ENCODE peak calls at places on chromosomes 3 and 15, in ten cellular contexts. E is amniotic epithelial cell; Z is non-pigmented ciliary epithelial cell; T is GM23248; R is BE2C; S is uterus; W is activated naive CD8-positive, alpha-beta T cell treated with anti-CD3 and anti-CD28 coated beads, Interleukin-2, amount 50 U/mL, for 24 hours; V is NCI-H2107; B is hypothalamus; Q is activated CD4-positive, alpha-beta T cell treated with anti-CD3 and anti-CD28 coated beads, Interleukin-2, amount 10 ng/mL, durations not matched to agents 7 days and 5 days. K is an unnamed sample.
A peak's percentile ranks its signal among the peaks of the same experiment; 100 is the strongest.

GRCh38 chr15:31801152-31801551 is 229.2 kb upstream of the CHRNA7 start:
- DNase-seq in T (peak; percentile 58), R (peak; percentile 30), E (no peak), B (no peak), W (no peak), Z (no peak), S (no peak), V (peak; percentile 0), Q (no peak), K (no peak)

GRCh38 chr3:169430687-169431404 is 232.7 kb downstream of the MECOM start:
- DNase-seq in E (peak; percentile 10), S (peak; percentile 29), Z (peak; percentile 22), Q (no peak), W (no peak), T (no peak), V (peak; percentile 59), B (no peak), R (no peak), K (no peak)

GRCh38 chr3:98875535-98875934 is 26.0 kb downstream of the DCBLD2 start:
- DNase-seq in E (peak; percentile 53), Z (no peak), T (no peak), S (no peak), V (no peak), Q (no peak), W (no peak), B (no peak), R (no peak), K (no peak)

GRCh38 chr15:70375586-70375985 is 277.9 kb upstream of the TLE3 start:
- DNase-seq in T (no peak), Z (no peak), S (no peak), E (no peak), W (no peak), V (no peak), B (no peak), R (no peak), Q (no peak), K (no peak)

GRCh38 chr3:111956449-111956848 is 22.4 kb upstream of the ABHD10 start:
- DNase-seq in Q (no peak), T (no peak), S (no peak), W (no peak), E (no peak), B (no peak), V (no peak), R (no peak), Z (no peak), K (no peak)

GRCh38 chr15:22944651-22945050 is 35.5 kb downstream of the CYFIP1 start:
- DNase-seq in V (peak; percentile 51), T (no peak), R (no peak), Q (no peak), E (no peak), W (no peak), B (no peak), Z (no peak), S (no peak), K (no peak)

GRCh38 chr15:41251411-41251810 is 20.3 kb downstream of the CHP1 start:
- DNase-seq in Z (no peak), W (no peak), E (no peak), S (no peak), Q (no peak), B (no peak), R (no peak), T (no peak), V (no peak), K (no peak)

GRCh38 chr15:57160823-57161560 is 215.3 kb upstream of the CGNL1 start:
- DNase-seq in Z (no peak), V (no peak), T (peak; percentile 79), B (no peak), S (no peak), Q (no peak), R (no peak), W (no peak), E (peak; percentile 60), K (no peak)

GRCh38 chr3:186583820-186584219 is 13.3 kb downstream of the DNAJB11 start:
- DNase-seq in S (no peak), Z (no peak), B (no peak), E (no peak), W (no peak), R (no peak), Q (no peak), T (peak; percentile 70), V (no peak), K (no peak)

GRCh38 chr15:73700041-73700842 is 16.1 kb downstream of the CD276 start:
- DNase-seq in W (peak; percentile 77), Q (peak; percentile 84), E (peak; percentile 60), B (peak; percentile 54), R (peak; percentile 83), T (peak; percentile 88), V (peak; percentile 51), Z (no peak), S (peak; percentile 82), K (peak; percentile 44)

GRCh38 chr15:20644896-20645295 is 103.3 kb upstream of the GOLGA6L6 start:
- DNase-seq in R (no peak), E (no peak), Q (no peak), T (no peak), Z (no peak), V (no peak), B (no peak), S (no peak), W (no peak), K (no peak)

GRCh38 chr3:119221779-119222320 is 18.8 kb downstream of the B4GALT4 start:
- DNase-seq in W (no peak), Q (no peak), V (no peak), B (no peak), T (peak; percentile 84), Z (no peak), S (no peak), R (no peak), E (peak; percentile 83), K (no peak)

GRCh38 chr15:70195808-70196304 is 98.1 kb upstream of the TLE3 start:
- DNase-seq in V (no peak), B (peak; percentile 84), Z (peak; percentile 71), R (peak; percentile 55), S (peak; percentile 88), T (peak; percentile 96), Q (no peak), W (no peak), E (peak; percentile 95), K (no peak)

GRCh38 chr15:73141216-73141900 is 89.1 kb downstream of the NEO1 start:
- DNase-seq in T (no peak), Q (no peak), R (no peak), S (no peak), E (no peak), Z (no peak), W (no peak), V (no peak), B (no peak), K (no peak)

GRCh38 chr3:126132751-126133511 is 47.5 kb downstream of the ALDH1L1 start:
- DNase-seq in B (no peak), E (no peak), Z (no peak), R (no peak), Q (no peak), V (no peak), S (peak; percentile 8), T (peak; percentile 44), W (no peak), K (no peak)

GRCh38 chr3:31408720-31409119 is 124.0 kb upstream of the STT3B start:
- DNase-seq in Q (no peak), E (no peak), B (no peak), Z (no peak), S (no peak), W (no peak), T (no peak), R (no peak), V (no peak), K (no peak)

GRCh38 chr3:168878655-168879054 is 782.9 kb upstream of the GOLIM4 start:
- DNase-seq in S (no peak), V (no peak), R (no peak), W (no peak), Z (no peak), Q (no peak), T (peak; percentile 60), B (no peak), E (peak; percentile 31), K (no peak)